ENCODE peak calls at places on chromosomes 12 and 14, in four cellular contexts. One of them, this sample, is unnamed.

GRCh38 chr12:132343294-132343972 is 14.0 kb upstream of the GALNT9 start:
- DNase-seq in HepG2: no peak
- DNase-seq in H1: no peak
- DNase-seq in GM12878: no peak
- DNase-seq in this sample: no peak

GRCh38 chr12:124786065-124786964 is 77.3 kb downstream of the SCARB1 start:
- DNase-seq in GM12878: no peak
- DNase-seq in H1: peak
- DNase-seq in HepG2: no peak
- DNase-seq in this sample: peak

GRCh38 chr12:6435941-6436715 is 8.6 kb upstream of the CD27 start:
- DNase-seq in HepG2: no peak
- DNase-seq in GM12878: no peak
- DNase-seq in H1: no peak
- DNase-seq in this sample: no peak

GRCh38 chr14:100537701-100538565 is 49.3 kb downstream of the BEGAIN start:
- DNase-seq in HepG2: no peak
- DNase-seq in H1: peak
- DNase-seq in GM12878: no peak
- DNase-seq in this sample: no peak

GRCh38 chr12:122473543-122474323 is 27.0 kb downstream of the ZCCHC8 start:
- DNase-seq in H1: no peak
- DNase-seq in GM12878: peak
- DNase-seq in HepG2: no peak
- DNase-seq in this sample: no peak

GRCh38 chr14:76228138-76228537 is 76.4 kb downstream of the GPATCH2L start:
- DNase-seq in GM12878: no peak
- DNase-seq in H1: no peak
- DNase-seq in HepG2: peak
- DNase-seq in this sample: no peak

GRCh38 chr14:25049127-25049558 is 804 bp downstream of the STXBP6 start:
- DNase-seq in HepG2: no peak
- DNase-seq in H1: peak
- DNase-seq in GM12878: no peak
- DNase-seq in this sample: no peak

GRCh38 chr12:123106640-123107359 is 44.1 kb downstream of the PITPNM2 start:
- DNase-seq in GM12878: no peak
- DNase-seq in HepG2: no peak
- DNase-seq in H1: no peak
- DNase-seq in this sample: no peak

GRCh38 chr14:75848337-75848736 is 133.5 kb downstream of the TGFB3 start:
- DNase-seq in HepG2: no peak
- DNase-seq in H1: no peak
- DNase-seq in GM12878: no peak
- DNase-seq in this sample: no peak

GRCh38 chr12:52073531-52073950 is 3.8 kb downstream of the ATG101 start:
- DNase-seq in GM12878: no peak
- DNase-seq in HepG2: no peak
- DNase-seq in H1: no peak
- DNase-seq in this sample: no peak

GRCh38 chr12:52075409-52075724 is 4.1 kb upstream of the SMIM41 start:
- DNase-seq in HepG2: no peak
- DNase-seq in H1: no peak
- DNase-seq in GM12878: no peak
- DNase-seq in this sample: no peak

GRCh38 chr12:52074006-52074405 is 4.2 kb downstream of the ATG101 start:
- DNase-seq in H1: no peak
- DNase-seq in GM12878: peak
- DNase-seq in HepG2: no peak
- DNase-seq in this sample: no peak

GRCh38 chr12:52076811-52077210 is 2.7 kb upstream of the SMIM41 start:
- DNase-seq in H1: no peak
- DNase-seq in GM12878: no peak
- DNase-seq in HepG2: no peak
- DNase-seq in this sample: no peak

GRCh38 chr12:52074656-52075408 is 4.7 kb upstream of the SMIM41 start:
- DNase-seq in H1: no peak
- DNase-seq in GM12878: no peak
- DNase-seq in HepG2: no peak
- DNase-seq in this sample: no peak
- TF ChIP-seq ZNF274 in H1: no peak
- TF ChIP-seq ZNF274 in GM12878: no peak
- TF ChIP-seq ZNF274 in HepG2: no peak
- TF ChIP-seq ZNF274 in this sample: no peak

GRCh38 chr14:101962503-101962874 is 1.9 kb upstream of the DYNC1H1 start:
- DNase-seq in GM12878: no peak
- DNase-seq in H1: no peak
- DNase-seq in HepG2: peak
- DNase-seq in this sample: no peak

GRCh38 chr14:101964297-101965144 is at the start of gene DYNC1H1:
- DNase-seq in H1: peak
- DNase-seq in GM12878: peak
- DNase-seq in HepG2: peak
- DNase-seq in this sample: peak

GRCh38 chr14:101965145-101965531 is 765 bp downstream of the DYNC1H1 start:
- DNase-seq in HepG2: peak
- DNase-seq in H1: peak
- DNase-seq in GM12878: no peak
- DNase-seq in this sample: peak

GRCh38 chr14:101963052-101963451 is 1.3 kb upstream of the DYNC1H1 start:
- DNase-seq in HepG2: no peak
- DNase-seq in GM12878: no peak
- DNase-seq in H1: no peak
- DNase-seq in this sample: no peak

GRCh38 chr14:101963611-101964296 is 619 bp upstream of the DYNC1H1 start:
- DNase-seq in HepG2: no peak
- DNase-seq in H1: no peak
- DNase-seq in GM12878: no peak
- DNase-seq in this sample: no peak
- H3K4me3 ChIP-seq in HepG2: peak
- H3K4me3 ChIP-seq in H1: peak
- H3K4me3 ChIP-seq in GM12878: no peak
- H3K4me3 ChIP-seq in this sample: peak

GRCh38 chr12:29901585-29901984 is 117.8 kb upstream of the TMTC1 start:
- DNase-seq in HepG2: peak
- DNase-seq in GM12878: no peak
- DNase-seq in H1: peak
- DNase-seq in this sample: peak
- TF ChIP-seq SUZ12 in HepG2: no peak
- TF ChIP-seq SUZ12 in GM12878: no peak
- TF ChIP-seq SUZ12 in H1: no peak
- TF ChIP-seq SUZ12 in this sample: no peak

GRCh38 chr14:35669782-35670181 is 135.8 kb downstream of the INSM2 start:
- DNase-seq in HepG2: no peak
- DNase-seq in GM12878: no peak
- DNase-seq in H1: no peak
- DNase-seq in this sample: no peak
- TF ChIP-seq ZNF274 in HepG2: no peak
- TF ChIP-seq ZNF274 in GM12878: no peak
- TF ChIP-seq ZNF274 in H1: no peak
- TF ChIP-seq ZNF274 in this sample: no peak

GRCh38 chr14:31277085-31277484 is 69.5 kb upstream of the HECTD1 start:
- DNase-seq in HepG2: no peak
- DNase-seq in H1: no peak
- DNase-seq in GM12878: no peak
- DNase-seq in this sample: no peak
- H3K4me3 ChIP-seq in HepG2: no peak
- H3K4me3 ChIP-seq in H1: no peak
- H3K4me3 ChIP-seq in GM12878: no peak
- H3K4me3 ChIP-seq in this sample: no peak